ENCODE peak calls at places on chromosomes 5 and 9, in nine cellular contexts. R is activated T-helper 1 cell treated with anti-CD3 and anti-CD28 coated beads, Interleukin-12 subunit alpha, Interleukin-12 subunit beta, Interleukin-2, Interleukin-4 antibody, amounts not matched to agents 30 ng/mL and 10 ng/mL and 1 ng/mL, durations not matched to agents 14 hours and 24 hours and 36 hours; F is KG1; I is effector memory CD8-positive, alpha-beta T cell; O is fibroblast of pulmonary artery; P is DMS 273 treated with DMSO at 0.1 percent for 48 hours; V is kidney; W is stimulated activated CD4-positive, alpha-beta T cell treated with anti-CD3 and anti-CD28 coated beads, Interleukin-2, amount 100 ng/mL, for 48 hours; H is foreskin fibroblast. T is an unnamed sample.

GRCh38 chr5:117065161-117065560 is 490.5 kb upstream of the SEMA6A start:
- DNase-seq in I (no peak), V (no peak), F (no peak), R (no peak), W (no peak), O (no peak), P (no peak), H (no peak), T (no peak)

GRCh38 chr5:775960-776861 is 8.3 kb downstream of the ZDHHC11B start:
- DNase-seq in V (peak), F (no peak), W (no peak), P (no peak), R (no peak), I (no peak), H (no peak), O (no peak), T (no peak)

GRCh38 chr5:22372376-22372775 is 480.8 kb downstream of the CDH12 start:
- DNase-seq in V (peak), W (no peak), R (no peak), O (peak), P (no peak), F (no peak), H (no peak), I (no peak), T (no peak)

GRCh38 chr5:37722236-37723146 is 117.3 kb downstream of the GDNF start:
- DNase-seq in R (peak), W (peak), F (no peak), V (no peak), P (peak), I (no peak), O (peak), H (peak), T (peak)

GRCh38 chr5:68802430-68802829 is 291.4 kb upstream of the SLC30A5 start:
- DNase-seq in P (no peak), V (no peak), H (no peak), W (no peak), R (no peak), O (no peak), F (no peak), I (no peak), T (no peak)

GRCh38 chr9:96113045-96113444 is 188.9 kb downstream of the HSD17B3 start:
- DNase-seq in H (no peak), O (no peak), V (no peak), W (no peak), P (no peak), I (no peak), R (no peak), F (no peak), T (no peak)

GRCh38 chr5:170681013-170681433 is 102.5 kb upstream of the GABRP start:
- DNase-seq in I (no peak), O (peak), V (peak), F (peak), H (peak), R (peak), W (peak), P (no peak), T (peak)

GRCh38 chr5:122721127-122721526 is 53.8 kb upstream of the SNX2 start:
- DNase-seq in P (no peak), I (no peak), V (no peak), R (no peak), H (no peak), F (no peak), W (no peak), O (no peak), T (no peak)

GRCh38 chr9:95429096-95429495 is 87.7 kb downstream of the PTCH1 start:
- DNase-seq in R (no peak), O (no peak), I (no peak), V (no peak), W (no peak), P (no peak), F (no peak), H (no peak), T (no peak)

GRCh38 chr9:33082538-33083326 is 6.3 kb upstream of the SMU1 start:
- DNase-seq in R (no peak), W (no peak), I (no peak), O (no peak), H (no peak), P (no peak), F (peak), V (no peak), T (peak)

GRCh38 chr9:105290401-105290800 is 46.0 kb downstream of the SLC44A1 start:
- DNase-seq in V (no peak), O (peak), R (no peak), W (no peak), I (no peak), H (peak), P (no peak), F (no peak), T (no peak)

GRCh38 chr5:138713247-138713646 is 40.0 kb upstream of the CTNNA1 start:
- DNase-seq in V (no peak), O (no peak), F (no peak), I (no peak), P (no peak), R (no peak), H (no peak), W (no peak), T (no peak)

GRCh38 chr9:124786881-124787573 is 10.1 kb downstream of the OLFML2A start:
- DNase-seq in I (no peak), W (no peak), R (no peak), V (peak), F (no peak), O (no peak), P (no peak), H (no peak), T (no peak)

GRCh38 chr9:130820135-130820738 is 14.8 kb upstream of the ABL1 start:
- DNase-seq in F (no peak), H (no peak), W (no peak), I (no peak), R (no peak), P (no peak), O (no peak), V (no peak), T (no peak)

GRCh38 chr5:61228691-61229280 is 66.5 kb upstream of the SMIM15 start:
- DNase-seq in H (peak), W (no peak), F (no peak), O (no peak), R (no peak), V (no peak), I (no peak), P (no peak), T (peak)

GRCh38 chr5:159149085-159149484 is 49.4 kb upstream of the EBF1 start:
- DNase-seq in P (no peak), R (no peak), W (no peak), H (no peak), V (no peak), F (no peak), O (no peak), I (no peak), T (no peak)

GRCh38 chr5:149414405-149415244 is 35.5 kb upstream of the IL17B start:
- DNase-seq in W (no peak), V (no peak), P (no peak), H (peak), F (no peak), O (peak), R (no peak), I (no peak), T (no peak)

GRCh38 chr5:39080597-39081204 is 6.5 kb upstream of the RICTOR start:
- DNase-seq in W (peak), P (no peak), H (peak), F (no peak), V (no peak), R (no peak), O (peak), I (peak), T (peak)

GRCh38 chr5:116009806-116010205 is 22.5 kb upstream of the ARL14EPL start:
- DNase-seq in P (no peak), O (peak), V (no peak), I (no peak), R (no peak), H (no peak), W (no peak), F (no peak), T (no peak)

GRCh38 chr5:149172261-149172660 is 31.0 kb downstream of the ABLIM3 start:
- DNase-seq in I (no peak), O (peak), P (no peak), H (peak), V (no peak), F (no peak), R (no peak), W (peak), T (peak)

GRCh38 chr5:176875783-176876505 is 23.2 kb downstream of the HK3 start:
- DNase-seq in F (no peak), I (no peak), W (no peak), R (no peak), V (no peak), O (no peak), P (no peak), H (no peak), T (no peak)

GRCh38 chr5:141477815-141478214 is 2.0 kb downstream of the PCDHGC3 start:
- DNase-seq in H (peak), V (no peak), P (no peak), F (no peak), O (peak), I (no peak), W (no peak), R (no peak), T (no peak)

GRCh38 chr5:141635646-141636045 is 1.0 kb downstream of the HDAC3 start:
- DNase-seq in F (no peak), O (no peak), H (no peak), V (no peak), W (no peak), I (no peak), P (no peak), R (no peak), T (no peak)

GRCh38 chr5:121199238-121199999 is 652.3 kb upstream of the FTMT start:
- DNase-seq in W (no peak), I (no peak), H (peak), P (no peak), F (no peak), O (peak), V (no peak), R (no peak), T (no peak)

GRCh38 chr9:14089051-14089798 is 224.7 kb downstream of the NFIB start:
- DNase-seq in P (no peak), F (no peak), R (no peak), V (no peak), O (peak), I (no peak), H (no peak), W (no peak), T (no peak)

GRCh38 chr9:123551636-123552203 is 195.7 kb downstream of the CRB2 start:
- DNase-seq in P (no peak), O (no peak), V (no peak), F (no peak), I (no peak), H (no peak), W (no peak), R (no peak), T (no peak)

GRCh38 chr5:31563216-31563615 is 31.1 kb downstream of the C5orf22 start:
- DNase-seq in O (no peak), I (no peak), R (no peak), F (no peak), V (no peak), W (no peak), H (no peak), P (no peak), T (no peak)

GRCh38 chr9:129306318-129306973 is 128.4 kb upstream of the IER5L start:
- DNase-seq in I (no peak), F (no peak), P (no peak), V (peak), H (no peak), W (no peak), R (no peak), O (no peak), T (no peak)

GRCh38 chr9:85743290-85744128 is 1.8 kb upstream of the AGTPBP1 start:
- DNase-seq in P (no peak), O (peak), W (no peak), R (no peak), F (no peak), V (peak), H (peak), I (no peak), T (no peak)

GRCh38 chr5:61805101-61805500 is 473.0 kb downstream of the ZSWIM6 start:
- DNase-seq in H (peak), P (no peak), O (peak), F (no peak), R (no peak), I (no peak), W (no peak), V (no peak), T (no peak)

GRCh38 chr9:136247551-136247916 is 1.9 kb upstream of the QSOX2 start:
- DNase-seq in I (no peak), R (no peak), V (no peak), O (no peak), W (no peak), H (no peak), P (no peak), F (no peak), T (no peak)

GRCh38 chr5:140576776-140577201 is 12.2 kb downstream of the SLC35A4 start:
- DNase-seq in H (no peak), O (peak), V (no peak), W (no peak), R (no peak), F (no peak), P (no peak), I (no peak), T (no peak)

GRCh38 chr9:113654605-113655193 is 191.2 kb downstream of the RGS3 start:
- DNase-seq in I (no peak), W (no peak), V (peak), F (no peak), R (no peak), P (no peak), H (peak), O (peak), T (no peak)

GRCh38 chr9:126301985-126302603 is 24.5 kb upstream of the MVB12B start:
- DNase-seq in O (peak), W (peak), V (no peak), P (no peak), I (peak), R (peak), H (peak), F (no peak), T (peak)

GRCh38 chr9:71924576-71924975 is 13.1 kb downstream of the C9orf85 start:
- DNase-seq in V (no peak), I (no peak), H (no peak), F (no peak), R (no peak), O (no peak), W (no peak), P (no peak), T (no peak)

GRCh38 chr5:145347026-145347616 is 488.0 kb downstream of the PRELID2 start:
- DNase-seq in F (no peak), P (no peak), H (peak), O (peak), W (no peak), R (no peak), I (no peak), V (no peak), T (no peak)

T was measured in stimulated activated naive CD8-positive, alpha-beta T cell treated with anti-CD3 and anti-CD28 coated beads, Interleukin-15, Interleukin-2, amounts not matched to agents 100 U/mL and 50 U/mL, for 24 hours.